ENCODE peak calls at places on chromosome 2, in eight cellular contexts. N is left ventricle myocardium inferior, M is HCT116, U is trophoblast cell, E is kidney, G is dorsolateral prefrontal cortex, J is transverse colon, Z is right lobe of liver. B is an unnamed sample.

GRCh38 chr2:85369500-85369899 is 14.9 kb downstream of the ELMOD3 start:
- DNase-seq in N (no peak), M (no peak), U (no peak), E (no peak), G (no peak), J (peak), Z (no peak), B (no peak)

GRCh38 chr2:239289545-239289944 is 111.3 kb downstream of the HDAC4 start:
- DNase-seq in N (no peak), M (no peak), U (no peak), E (no peak), G (peak), J (peak), Z (no peak), B (no peak)

GRCh38 chr2:133884739-133885381 is 316.6 kb upstream of the NCKAP5 start:
- DNase-seq in N (no peak), M (no peak), U (peak), E (no peak), G (no peak), J (no peak), Z (no peak), B (no peak)

GRCh38 chr2:178220814-178221213 is 26.5 kb downstream of the OSBPL6 start:
- DNase-seq in N (no peak), M (no peak), U (no peak), E (no peak), G (no peak), J (no peak), Z (no peak), B (no peak)

GRCh38 chr2:202530038-202530437 is 104.7 kb upstream of the FAM117B start:
- DNase-seq in N (no peak), M (no peak), U (no peak), E (no peak), G (no peak), J (no peak), Z (no peak), B (no peak)

GRCh38 chr2:27704342-27704876 is 40.7 kb downstream of the SLC4A1AP start:
- DNase-seq in N (no peak), M (no peak), U (no peak), E (no peak), G (no peak), J (no peak), Z (no peak), B (no peak)

GRCh38 chr2:137367361-137367760 is 596.9 kb upstream of the HNMT start:
- DNase-seq in N (no peak), M (no peak), U (no peak), E (no peak), G (no peak), J (no peak), Z (no peak), B (no peak)

GRCh38 chr2:69298261-69298660 is 88.8 kb downstream of the GFPT1 start:
- DNase-seq in N (no peak), M (no peak), U (no peak), E (no peak), G (no peak), J (no peak), Z (no peak), B (no peak)

GRCh38 chr2:5409925-5410360 is 282.2 kb upstream of the SOX11 start:
- DNase-seq in N (no peak), M (no peak), U (no peak), E (no peak), G (no peak), J (no peak), Z (no peak), B (peak)

GRCh38 chr2:100909571-100909970 is 89.6 kb downstream of the NPAS2 start:
- DNase-seq in N (no peak), M (no peak), U (no peak), E (no peak), G (no peak), J (no peak), Z (no peak), B (no peak)

GRCh38 chr2:120719471-120719870 is 16.2 kb upstream of the GLI2 start:
- DNase-seq in N (no peak), M (no peak), U (no peak), E (no peak), G (peak), J (no peak), Z (no peak), B (no peak)

GRCh38 chr2:239605976-239606375 is 205.2 kb upstream of the HDAC4 start:
- DNase-seq in N (no peak), M (no peak), U (peak), E (no peak), G (no peak), J (no peak), Z (no peak), B (no peak)

GRCh38 chr2:195009202-195009601 is 647.8 kb upstream of the SLC39A10 start:
- DNase-seq in N (no peak), M (no peak), U (no peak), E (no peak), G (no peak), J (no peak), Z (no peak), B (no peak)

GRCh38 chr2:168978461-168978861 is 52.7 kb downstream of the ABCB11 start:
- DNase-seq in N (no peak), M (no peak), U (no peak), E (no peak), G (no peak), J (no peak), Z (peak), B (no peak)

GRCh38 chr2:121648611-121649401 is 456 bp downstream of the CLASP1 start:
- DNase-seq in N (peak), M (no peak), U (peak), E (no peak), G (peak), J (peak), Z (peak), B (peak)

GRCh38 chr2:19785432-19785831 is 116.4 kb downstream of the TTC32 start:
- DNase-seq in N (no peak), M (no peak), U (peak), E (no peak), G (no peak), J (no peak), Z (no peak), B (no peak)

GRCh38 chr2:142989276-142990204 is 112.1 kb downstream of the KYNU start:
- DNase-seq in N (no peak), M (peak), U (peak), E (no peak), G (no peak), J (no peak), Z (no peak), B (no peak)

GRCh38 chr2:95231723-95232122 is 24.4 kb downstream of the ZNF892 start:
- DNase-seq in N (peak), M (peak), U (peak), E (no peak), G (peak), J (peak), Z (peak), B (no peak)

GRCh38 chr2:133541376-133541775 is 26.9 kb downstream of the NCKAP5 start:
- DNase-seq in N (no peak), M (no peak), U (no peak), E (no peak), G (no peak), J (no peak), Z (no peak), B (no peak)

GRCh38 chr2:28956415-28956826 is 24.7 kb upstream of the TOGARAM2 start:
- DNase-seq in N (no peak), M (peak), U (peak), E (no peak), G (no peak), J (no peak), Z (no peak), B (peak)

GRCh38 chr2:236174608-236175001 is 6.4 kb upstream of the GBX2 start:
- DNase-seq in N (no peak), M (no peak), U (no peak), E (no peak), G (no peak), J (no peak), Z (no peak), B (no peak)

GRCh38 chr2:211671977-211672376 is 866.6 kb downstream of the ERBB4 start:
- DNase-seq in N (no peak), M (no peak), U (no peak), E (no peak), G (no peak), J (no peak), Z (no peak), B (no peak)

GRCh38 chr2:130372055-130372832 is 16.4 kb downstream of the PTPN18 start:
- DNase-seq in N (peak), M (peak), U (peak), E (peak), G (peak), J (peak), Z (peak), B (peak)

GRCh38 chr2:218295029-218295428 is 2.7 kb upstream of the TMBIM1 start:
- DNase-seq in N (no peak), M (no peak), U (peak), E (no peak), G (no peak), J (no peak), Z (no peak), B (no peak)

GRCh38 chr2:147092266-147092665 is 752.6 kb upstream of the ACVR2A start:
- DNase-seq in N (no peak), M (no peak), U (no peak), E (no peak), G (no peak), J (no peak), Z (no peak), B (no peak)

GRCh38 chr2:239131521-239131920 is 269.3 kb downstream of the HDAC4 start:
- DNase-seq in N (no peak), M (no peak), U (no peak), E (no peak), G (peak), J (no peak), Z (no peak), B (peak)

GRCh38 chr2:74374509-74375205 is 5.5 kb downstream of the DCTN1 start:
- DNase-seq in N (peak), M (no peak), U (peak), E (peak), G (peak), J (peak), Z (no peak), B (peak)

GRCh38 chr2:139645617-139646016 is 865.4 kb upstream of the NXPH2 start:
- DNase-seq in N (no peak), M (no peak), U (no peak), E (no peak), G (no peak), J (no peak), Z (no peak), B (no peak)

GRCh38 chr2:3666613-3666975 is 8.6 kb downstream of the ALLC start:
- DNase-seq in N (no peak), M (no peak), U (no peak), E (no peak), G (no peak), J (no peak), Z (no peak), B (no peak)

GRCh38 chr2:167196461-167197252 is 308.4 kb downstream of the XIRP2 start:
- DNase-seq in N (peak), M (no peak), U (peak), E (no peak), G (no peak), J (no peak), Z (no peak), B (no peak)

GRCh38 chr2:239731422-239731821 is 293.7 kb downstream of the NDUFA10 start:
- DNase-seq in N (no peak), M (no peak), U (no peak), E (peak), G (peak), J (no peak), Z (peak), B (no peak)

GRCh38 chr2:109436635-109437225 is 177.0 kb downstream of the SEPTIN10 start:
- DNase-seq in N (no peak), M (no peak), U (peak), E (no peak), G (peak), J (no peak), Z (no peak), B (no peak)

GRCh38 chr2:182384860-182385259 is 42.0 kb downstream of the PDE1A start:
- DNase-seq in N (no peak), M (no peak), U (no peak), E (no peak), G (no peak), J (no peak), Z (no peak), B (no peak)

GRCh38 chr2:162072181-162072702 is 1.8 kb downstream of the DPP4 start:
- DNase-seq in N (no peak), M (no peak), U (peak), E (no peak), G (no peak), J (no peak), Z (no peak), B (no peak)

GRCh38 chr2:33426666-33427231 is 49.7 kb upstream of the RASGRP3 start:
- DNase-seq in N (peak), M (no peak), U (peak), E (no peak), G (no peak), J (no peak), Z (peak), B (no peak)

GRCh38 chr2:240914645-240915525 is 8.7 kb downstream of the CROCC2 start:
- DNase-seq in N (peak), M (no peak), U (no peak), E (peak), G (no peak), J (no peak), Z (peak), B (no peak)

GRCh38 chr2:19893520-19894134 is 8.2 kb downstream of the TTC32 start:
- DNase-seq in N (no peak), M (no peak), U (no peak), E (no peak), G (no peak), J (no peak), Z (no peak), B (no peak)

DNA sequence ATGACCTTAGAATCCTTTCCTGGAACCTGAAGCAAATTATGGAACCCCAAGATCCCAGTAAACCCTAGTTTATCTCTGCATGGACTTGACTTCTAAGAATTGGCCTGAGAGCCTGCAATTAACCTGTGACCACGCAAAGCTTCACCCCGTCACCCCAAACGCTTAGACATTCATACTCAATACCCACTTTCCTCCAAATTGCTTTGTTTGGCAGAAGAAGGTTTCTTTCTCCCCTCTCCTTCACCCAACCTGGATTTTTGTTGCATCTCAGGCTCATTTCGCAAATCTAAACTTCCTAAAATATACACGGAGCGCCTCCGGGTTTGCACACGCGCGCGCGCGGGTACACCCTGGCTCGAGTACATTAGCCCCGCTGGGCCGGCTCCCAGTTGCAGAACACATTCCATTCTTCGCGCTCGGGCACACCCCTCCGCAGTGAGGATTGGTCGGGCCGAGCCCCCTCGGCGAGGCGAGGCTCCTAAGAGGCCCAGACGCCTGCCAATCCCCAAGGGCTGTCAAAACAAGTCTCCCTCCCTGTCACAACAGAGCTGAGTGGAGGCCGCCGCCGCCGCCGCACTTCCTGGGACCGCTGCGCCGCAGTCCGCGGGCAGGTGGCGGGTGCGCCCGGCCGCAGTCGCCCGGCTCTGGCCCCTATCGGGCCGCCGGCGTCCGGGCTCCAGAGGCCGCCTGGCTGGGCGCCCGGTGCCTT is at the start of gene PLCL1:
- DNase-seq in N (peak), M (peak), U (peak), E (peak), G (peak), J (peak), Z (peak), B (peak)
- H3K27ac ChIP-seq in N (peak), M (no peak), U (no peak), E (peak), G (peak), J (peak), Z (no peak), B (peak)

GRCh38 chr2:45773909-45774308 is 122.4 kb downstream of the PRKCE start:
- DNase-seq in N (no peak), M (no peak), U (no peak), E (peak), G (no peak), J (no peak), Z (no peak), B (no peak)

GRCh38 chr2:45769786-45770576 is 118.5 kb downstream of the PRKCE start:
- DNase-seq in N (no peak), M (no peak), U (no peak), E (no peak), G (no peak), J (no peak), Z (no peak), B (no peak)

GRCh38 chr2:45770773-45771172 is 119.3 kb downstream of the PRKCE start:
- DNase-seq in N (no peak), M (no peak), U (no peak), E (no peak), G (no peak), J (no peak), Z (no peak), B (no peak)

GRCh38 chr2:45772038-45772437 is 120.6 kb downstream of the PRKCE start:
- DNase-seq in N (no peak), M (no peak), U (no peak), E (no peak), G (no peak), J (no peak), Z (no peak), B (no peak)

GRCh38 chr2:45771251-45771650 is 119.8 kb downstream of the PRKCE start:
- DNase-seq in N (peak), M (no peak), U (no peak), E (no peak), G (peak), J (peak), Z (no peak), B (no peak)
- H3K27ac ChIP-seq in N (peak), M (no peak), U (no peak), E (peak), G (no peak), J (peak), Z (no peak), B (peak)

GRCh38 chr2:205133544-205133943 is 548.8 kb upstream of the NRP2 start:
- DNase-seq in N (peak), M (no peak), U (no peak), E (no peak), G (no peak), J (no peak), Z (no peak), B (no peak)
- H3K27ac ChIP-seq in N (no peak), M (no peak), U (no peak), E (no peak), G (no peak), J (no peak), Z (no peak), B (no peak)

GRCh38 chr2:43453771-43454170 is 142.1 kb downstream of the THADA start:
- DNase-seq in N (no peak), M (no peak), U (no peak), E (no peak), G (no peak), J (no peak), Z (no peak), B (no peak)

GRCh38 chr2:43452318-43452731 is 143.5 kb downstream of the THADA start:
- DNase-seq in N (no peak), M (no peak), U (no peak), E (no peak), G (no peak), J (no peak), Z (no peak), B (no peak)

GRCh38 chr2:43455296-43455695 is 140.5 kb downstream of the THADA start:
- DNase-seq in N (no peak), M (no peak), U (no peak), E (no peak), G (no peak), J (no peak), Z (no peak), B (no peak)

GRCh38 chr2:43455735-43456642 is 139.8 kb downstream of the THADA start:
- DNase-seq in N (no peak), M (no peak), U (peak), E (no peak), G (no peak), J (no peak), Z (no peak), B (no peak)

GRCh38 chr2:43454791-43455190 is 141.0 kb downstream of the THADA start:
- DNase-seq in N (no peak), M (no peak), U (no peak), E (no peak), G (no peak), J (no peak), Z (no peak), B (no peak)
- H3K27ac ChIP-seq in N (no peak), M (no peak), U (no peak), E (no peak), G (no peak), J (no peak), Z (no peak), B (no peak)

DNA sequence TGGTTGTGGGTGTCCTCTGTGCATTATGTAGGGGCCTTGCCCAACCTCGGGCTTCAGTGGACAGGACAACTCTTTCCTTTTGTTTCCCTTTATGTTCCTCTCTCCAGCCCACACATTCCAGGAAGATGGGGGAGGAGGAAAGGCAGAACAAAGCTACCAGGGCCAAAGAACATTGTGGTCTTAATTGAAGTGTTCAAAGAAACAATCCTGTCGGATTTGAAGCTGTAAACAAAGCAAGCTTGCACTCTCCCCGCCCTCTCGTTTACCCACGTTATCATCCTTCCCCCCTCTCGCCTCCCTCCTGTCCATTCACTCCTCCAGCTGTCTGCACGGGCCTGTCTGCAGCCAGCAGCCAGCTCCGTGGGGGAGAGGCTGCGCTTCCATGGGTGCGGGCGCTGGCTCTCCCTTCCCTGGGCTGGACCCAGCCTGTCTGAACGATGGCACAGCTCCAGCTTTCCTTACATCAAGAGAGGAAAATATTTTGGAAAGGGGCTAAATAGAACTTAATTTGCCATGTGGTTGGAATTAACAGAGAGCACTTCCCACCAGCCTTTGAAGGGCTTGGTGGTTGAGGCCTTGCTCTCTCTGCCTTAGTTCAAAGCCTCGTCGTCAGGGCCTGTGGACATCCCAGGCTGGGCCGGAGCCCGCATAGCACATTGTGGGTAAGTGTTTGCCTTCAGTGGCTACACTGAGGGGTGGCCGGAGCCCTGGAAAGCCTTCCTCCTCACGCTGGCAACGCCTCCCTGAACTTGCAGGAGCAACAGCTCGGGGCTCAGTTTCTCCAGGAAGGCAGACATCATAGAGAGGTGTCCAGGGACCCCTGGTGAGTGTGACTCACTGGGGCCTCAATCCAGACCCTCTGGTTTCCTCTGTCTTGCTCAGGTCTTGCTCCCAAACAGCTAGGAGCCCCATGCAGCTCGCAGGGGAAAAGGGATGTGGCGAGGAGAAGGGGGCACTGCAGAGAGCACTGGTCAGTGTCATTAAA is 60.6 kb upstream of the HS6ST1 start:
- DNase-seq in N (peak), M (no peak), U (peak), E (peak), G (no peak), J (peak), Z (peak), B (no peak)
- H3K27ac ChIP-seq in N (peak), M (no peak), U (no peak), E (no peak), G (no peak), J (peak), Z (no peak), B (no peak)

GRCh38 chr2:40032650-40033319 is 253.7 kb upstream of the THUMPD2 start:
- DNase-seq in N (no peak), M (no peak), U (peak), E (no peak), G (no peak), J (no peak), Z (no peak), B (no peak)

GRCh38 chr2:40034801-40035200 is 255.7 kb upstream of the THUMPD2 start:
- DNase-seq in N (no peak), M (no peak), U (no peak), E (no peak), G (no peak), J (no peak), Z (no peak), B (no peak)

GRCh38 chr2:40033781-40034180 is 254.7 kb upstream of the THUMPD2 start:
- DNase-seq in N (no peak), M (no peak), U (no peak), E (no peak), G (no peak), J (no peak), Z (no peak), B (no peak)

GRCh38 chr2:40036241-40036640 is 257.2 kb upstream of the THUMPD2 start:
- DNase-seq in N (no peak), M (no peak), U (no peak), E (no peak), G (no peak), J (no peak), Z (no peak), B (no peak)

GRCh38 chr2:40034198-40034597 is 255.1 kb upstream of the THUMPD2 start:
- DNase-seq in N (no peak), M (no peak), U (no peak), E (no peak), G (no peak), J (no peak), Z (no peak), B (no peak)
- H3K27ac ChIP-seq in N (no peak), M (no peak), U (no peak), E (no peak), G (no peak), J (no peak), Z (no peak), B (no peak)

B was measured in caudate nucleus.